ENCODE peak calls at places on chromosomes 11 and 22, in five cellular contexts. H is GM12878, M is astrocyte, Y is hepatocyte, C is K562. X is an unnamed sample. For H3K27me3, the result is how much of the 10 kb centered on the place peaks cover.

GRCh38 chr11:114087028-114087427 is 27.5 kb downstream of the ZBTB16 start:
- DNase-seq in M (no peak), C (no peak), H (no peak), Y (no peak), X (no peak)

GRCh38 chr22:46023558-46023981 is 46.6 kb upstream of the WNT7B start:
- DNase-seq in C (no peak), Y (no peak), H (no peak), M (peak), X (peak)

GRCh38 chr11:47418454-47419259 is 7.6 kb downstream of the PSMC3 start:
- DNase-seq in H (no peak), Y (no peak), M (no peak), C (no peak), X (no peak)

GRCh38 chr11:45585205-45585604 is 80.2 kb downstream of the CHST1 start:
- DNase-seq in H (no peak), Y (no peak), M (no peak), C (no peak), X (no peak)

GRCh38 chr11:94934362-94934761 is 39.0 kb downstream of the CWC15 start:
- DNase-seq in C (no peak), H (no peak), M (peak), Y (peak), X (peak)

GRCh38 chr22:45125198-45125597 is 38.5 kb upstream of the NUP50 start:
- DNase-seq in H (no peak), Y (peak), M (peak), C (no peak), X (peak)

GRCh38 chr11:102762414-102762813 is 18.0 kb downstream of the MMP10 start:
- DNase-seq in C (no peak), H (no peak), Y (no peak), M (peak), X (peak)

GRCh38 chr11:19879309-19880087 is 166.9 kb downstream of the NAV2 start:
- DNase-seq in Y (no peak), M (no peak), H (no peak), C (no peak), X (no peak)

GRCh38 chr11:114183041-114183511 is 113.1 kb upstream of the NNMT start:
- DNase-seq in Y (no peak), C (no peak), M (no peak), H (no peak), X (no peak)

GRCh38 chr11:8593455-8593854 is 573 bp downstream of the STK33 start:
- DNase-seq in Y (no peak), H (no peak), C (no peak), M (no peak), X (no peak)

GRCh38 chr11:8597182-8597581 is 3.2 kb upstream of the STK33 start:
- DNase-seq in C (no peak), H (no peak), M (peak), Y (no peak), X (peak)

GRCh38 chr11:8596504-8597046 is 2.5 kb upstream of the STK33 start:
- DNase-seq in M (no peak), C (no peak), Y (no peak), H (no peak), X (peak)

DNA sequence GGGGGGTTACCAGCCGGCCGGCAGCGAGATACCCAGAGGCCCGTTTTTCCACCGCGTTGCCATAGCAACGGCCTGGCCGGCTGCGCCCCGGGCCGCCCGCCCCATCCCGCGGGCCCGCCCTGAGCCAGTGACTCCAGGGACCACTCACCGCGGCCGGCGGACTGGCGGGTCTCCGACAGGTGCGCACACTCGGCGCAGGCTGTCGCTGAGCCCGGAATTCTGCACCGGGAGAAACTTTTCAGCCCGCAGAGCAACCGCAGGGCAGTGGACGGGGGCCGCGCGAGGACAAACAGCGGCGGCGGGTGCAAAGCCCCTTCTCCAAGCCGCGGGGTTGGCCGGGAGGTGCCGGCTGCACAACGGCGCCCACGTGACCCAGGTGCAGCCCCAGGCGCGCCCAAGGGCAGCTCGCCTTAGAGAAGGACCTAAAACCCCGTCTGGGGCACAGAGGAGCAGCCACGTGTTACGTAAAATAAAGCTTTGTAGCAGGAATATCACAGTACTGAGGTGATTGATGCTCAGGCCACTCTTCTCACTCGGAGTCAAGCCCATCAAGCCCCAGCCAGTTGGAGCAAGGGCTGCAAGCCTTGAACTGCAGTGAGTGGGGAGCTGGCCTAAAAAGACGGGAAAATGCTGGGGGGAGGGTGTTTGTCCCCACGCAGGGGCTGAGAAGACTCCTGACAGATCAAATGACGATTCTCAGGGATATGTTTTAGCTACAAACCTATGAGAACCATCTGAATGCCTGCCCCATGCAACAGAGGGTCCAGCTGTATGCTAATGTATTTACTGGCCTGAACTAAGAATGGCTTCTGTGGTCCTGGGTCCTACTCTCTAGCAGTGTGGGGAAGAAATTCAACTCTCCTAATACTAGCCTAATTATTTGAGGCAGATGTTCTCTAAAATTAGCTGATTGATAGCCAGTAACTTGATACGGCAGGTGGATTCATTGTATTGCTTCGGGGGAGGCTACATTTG is at the start of gene STK33:
- DNase-seq in M (peak), H (no peak), C (no peak), Y (peak), X (peak)
- TF ChIP-seq EZH2 in M (peak), H (no peak), C (no peak), Y (no peak), X (peak)

DNA sequence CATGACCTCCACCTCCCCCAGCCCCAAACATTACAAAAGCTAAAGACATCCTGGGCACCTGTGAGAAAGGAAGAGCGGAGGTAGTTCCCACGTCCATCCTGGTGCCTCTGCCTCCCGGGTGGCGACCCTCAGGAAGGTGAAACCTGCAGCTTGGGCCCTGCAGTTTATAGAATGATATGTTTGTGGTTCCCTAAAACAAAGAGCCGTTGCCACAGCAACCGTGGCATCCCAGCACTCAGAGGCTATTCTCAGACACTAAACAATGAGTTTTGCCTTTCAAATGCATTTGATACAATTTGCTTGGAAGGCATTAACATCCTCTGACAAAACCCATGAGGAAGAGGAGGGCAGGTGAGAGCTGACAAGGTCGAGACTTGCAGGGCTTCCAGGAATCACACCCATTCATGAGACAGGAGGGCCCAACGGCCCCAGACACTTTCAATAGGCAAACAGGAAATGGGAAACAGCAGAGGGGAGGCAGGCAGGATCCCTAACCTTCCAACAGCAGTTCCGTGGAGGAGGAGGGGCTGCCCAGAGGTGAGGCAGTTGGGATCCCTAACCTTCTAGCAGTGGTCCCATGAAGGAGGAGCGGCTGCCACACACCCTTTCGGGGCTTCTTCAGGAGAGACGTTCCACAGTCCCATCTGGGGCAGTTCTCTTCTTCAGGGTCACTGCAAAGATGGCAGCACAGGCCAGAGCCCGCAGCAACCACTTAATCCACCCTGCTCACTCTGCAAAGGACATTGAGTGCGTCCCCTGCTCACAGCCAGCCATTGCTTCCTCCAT is 379.2 kb downstream of the SHANK2 start:
- DNase-seq in M (no peak), H (no peak), Y (no peak), C (no peak), X (no peak)
- H3K27me3 ChIP-seq in M (under half), H (under half), Y (under half), C (under half), X (under half)

GRCh38 chr11:35464308-35464707 is 45.0 kb upstream of the SLC1A2 start:
- DNase-seq in M (no peak), C (no peak), H (no peak), Y (no peak), X (peak)
- TF ChIP-seq CTCF in M (peak), C (no peak), H (no peak), Y (no peak), X (no peak)

DNA sequence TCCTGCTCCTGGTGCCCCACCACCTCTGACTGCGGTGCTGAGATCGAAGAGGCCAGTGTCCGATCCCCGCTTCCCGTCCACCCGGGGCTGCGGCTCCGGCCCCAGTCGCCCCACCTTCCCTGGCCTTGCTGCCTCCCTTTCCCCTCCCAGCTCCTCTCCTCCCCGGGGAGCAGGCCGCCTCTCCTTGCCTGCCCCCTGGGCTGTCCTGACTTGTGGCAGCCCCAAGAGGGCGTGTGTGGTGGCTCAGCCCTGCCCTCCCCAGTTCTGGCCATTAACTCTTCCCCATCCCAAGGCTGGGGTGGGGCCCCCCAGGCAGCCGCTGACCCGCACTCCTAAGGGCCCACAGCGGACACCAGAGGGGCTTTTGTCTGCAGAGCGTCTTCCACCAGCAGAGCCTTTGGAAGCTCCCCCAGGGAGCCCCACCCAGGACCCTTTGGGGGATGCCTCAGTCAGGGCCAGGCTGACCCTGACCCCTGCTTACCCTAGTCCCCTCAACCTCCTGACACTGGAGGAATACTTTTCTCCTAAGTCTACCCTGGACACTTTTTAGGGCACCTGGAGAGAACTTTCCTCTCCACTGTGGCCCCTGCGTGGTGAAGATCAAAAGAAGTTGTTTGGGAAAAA is 16.7 kb downstream of the RTN4RL2 start:
- DNase-seq in H (no peak), C (no peak), Y (peak), M (peak), X (peak)
- TF ChIP-seq EZH2 in H (no peak), C (no peak), Y (peak), M (no peak), X (peak)

DNA sequence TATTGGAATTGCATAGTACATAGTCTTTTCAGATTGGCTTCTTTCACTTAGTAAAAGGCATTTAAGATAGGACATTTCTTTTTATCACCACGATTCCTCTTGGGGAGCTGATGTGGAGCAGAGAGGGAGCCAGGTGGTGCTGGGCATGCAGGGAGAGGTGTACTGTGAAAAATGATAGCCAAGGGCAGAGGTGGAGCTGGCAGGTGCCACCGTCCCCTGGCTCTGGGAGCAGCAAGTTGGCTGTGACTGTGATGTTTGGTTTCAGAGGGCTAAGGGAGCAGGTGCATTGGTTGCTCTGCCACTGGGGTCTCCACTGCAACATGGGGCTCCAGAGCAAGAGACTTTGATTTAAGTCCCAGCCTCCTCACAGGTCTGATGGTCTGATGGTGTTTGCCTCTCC is 16.5 kb downstream of the SGSM1 start:
- DNase-seq in C (no peak), M (no peak), H (no peak), Y (no peak), X (no peak)
- H3K27me3 ChIP-seq in C (under half), M (under half), H (under half), Y (under half), X (under half)

GRCh38 chr11:128627666-128628342 is 40.4 kb upstream of the ETS1 start:
- DNase-seq in H (no peak), M (no peak), Y (no peak), C (no peak), X (no peak)
- TF ChIP-seq CTCF in H (no peak), M (peak), Y (no peak), C (no peak), X (no peak)

GRCh38 chr11:67671211-67671520 is 3.3 kb downstream of the ALDH3B2 start:
- DNase-seq in Y (no peak), H (no peak), C (no peak), M (no peak), X (no peak)

GRCh38 chr11:67673358-67673757 is 1.1 kb downstream of the ALDH3B2 start:
- DNase-seq in Y (no peak), M (no peak), C (no peak), H (no peak), X (no peak)

GRCh38 chr11:67675058-67675747 is 780 bp upstream of the ALDH3B2 start:
- DNase-seq in M (no peak), H (no peak), C (no peak), Y (no peak), X (no peak)

GRCh38 chr11:67673902-67674301 is 521 bp downstream of the ALDH3B2 start:
- DNase-seq in M (no peak), Y (no peak), H (no peak), C (no peak), X (no peak)

GRCh38 chr11:67674442-67674871 is at the start of gene ALDH3B2:
- DNase-seq in Y (peak), H (no peak), C (no peak), M (no peak), X (no peak)
- TF ChIP-seq EZH2 in Y (no peak), H (no peak), C (no peak), M (no peak), X (no peak)

X was measured in fibroblast of lung.